ENCODE peak calls at places on chromosomes 7 and 10, in nine cellular contexts. H, K, J, Y, A, S, N, F and P are unnamed samples.

GRCh38 chr10:14736600-14737081 is 38.1 kb downstream of the FAM107B start:
- DNase-seq in K (peak; percentile 24), S (peak; percentile 77), J (no peak), H (peak; percentile 33), N (peak; percentile 84), F (no peak), A (no peak), Y (no peak), P (peak; percentile 30)

GRCh38 chr10:33819206-33819605 is 484.7 kb upstream of the NRP1 start:
- DNase-seq in N (peak; percentile 13), S (no peak), A (no peak), F (no peak), Y (no peak), K (no peak), H (no peak), J (no peak), P (no peak)

GRCh38 chr7:130277763-130278643 is 11.3 kb downstream of the CPA2 start:
- DNase-seq in Y (peak; percentile 49), N (peak; percentile 60), H (peak; percentile 39), F (peak; percentile 77), S (peak; percentile 69), K (peak; percentile 38), J (no peak), A (peak; percentile 24), P (no peak)

GRCh38 chr10:132540456-132540855 is 2.9 kb downstream of the INPP5A start:
- DNase-seq in H (peak; percentile 30), A (no peak), Y (peak; percentile 60), J (no peak), F (peak; percentile 49), K (no peak), S (peak; percentile 29), N (no peak), P (no peak)

GRCh38 chr10:5948999-5949759 is 28.2 kb downstream of the IL15RA start:
- DNase-seq in N (peak; percentile 37), H (peak; percentile 59), A (peak; percentile 15), J (no peak), Y (peak; percentile 77), K (peak; percentile 54), F (peak; percentile 73), S (peak; percentile 71), P (peak; percentile 36)

GRCh38 chr7:80284848-80285247 is 150.2 kb downstream of the GNAI1 start:
- DNase-seq in A (no peak), Y (no peak), K (no peak), N (peak; percentile 87), F (no peak), H (no peak), S (peak; percentile 95), J (no peak), P (peak; percentile 70)

GRCh38 chr10:105063796-105064195 is 422.7 kb downstream of the SORCS3 start:
- DNase-seq in H (peak; percentile 18), Y (peak; percentile 35), A (peak; percentile 48), K (peak; percentile 9), J (no peak), S (no peak), N (peak; percentile 42), F (no peak), P (no peak)

GRCh38 chr7:77368974-77369373 is 47.2 kb downstream of the GSAP start:
- DNase-seq in S (peak; percentile 16), J (no peak), N (no peak), Y (no peak), F (no peak), A (no peak), K (no peak), H (no peak), P (no peak)

GRCh38 chr7:117190746-117191435 is 132.0 kb downstream of the WNT2 start:
- DNase-seq in J (no peak), N (peak; percentile 55), S (no peak), H (no peak), K (no peak), Y (no peak), F (no peak), A (no peak), P (no peak)

GRCh38 chr10:27601937-27602538 is 97.9 kb downstream of the RAB18 start:
- DNase-seq in A (no peak), F (no peak), S (no peak), H (no peak), N (no peak), K (no peak), J (no peak), Y (no peak), P (no peak)

GRCh38 chr10:130757821-130758489 is 553.6 kb downstream of the TCERG1L start:
- DNase-seq in Y (no peak), K (no peak), S (no peak), F (peak; percentile 14), H (no peak), N (no peak), J (no peak), A (no peak), P (no peak)

GRCh38 chr10:5534880-5535856 is 10.4 kb downstream of the CALML3 start:
- DNase-seq in S (peak; percentile 80), H (no peak), A (no peak), J (no peak), K (no peak), N (no peak), F (no peak), Y (no peak), P (peak; percentile 49)

GRCh38 chr10:98676895-98677294 is 230.2 kb upstream of the HPS1 start:
- DNase-seq in Y (no peak), F (no peak), J (no peak), H (no peak), K (no peak), S (no peak), N (no peak), A (no peak), P (no peak)

GRCh38 chr7:4687956-4688355 is 5.9 kb downstream of the FOXK1 start:
- DNase-seq in J (no peak), S (no peak), K (no peak), Y (no peak), N (no peak), H (no peak), F (no peak), A (no peak), P (no peak)

GRCh38 chr10:46538155-46538554 is 18.3 kb downstream of the GPRIN2 start:
- DNase-seq in N (no peak), J (no peak), F (peak; percentile 25), H (no peak), K (no peak), A (no peak), S (no peak), Y (no peak), P (no peak)

GRCh38 chr10:125146791-125147604 is 13.4 kb downstream of the CTBP2 start:
- DNase-seq in H (no peak), F (no peak), S (peak; percentile 65), N (peak; percentile 91), J (no peak), Y (peak; percentile 45), A (no peak), K (no peak), P (no peak)
- H3K27ac ChIP-seq in H (peak overlapping the region; percentile 71), F (peak overlapping the region; percentile 78), S (peak overlapping the region; percentile 73), N (peak overlapping the region; percentile 71), J (peak overlapping the region; percentile 76), Y (peak overlapping the region; percentile 98), A (no peak overlapping the region), K (no peak overlapping the region), P (peak overlapping the region; percentile 86)

GRCh38 chr7:157568785-157569584 is 232.2 kb downstream of the DNAJB6 start:
- DNase-seq in Y (peak; percentile 29), A (peak; percentile 26), K (peak; percentile 54), J (no peak), H (peak; percentile 52), F (peak; percentile 60), S (no peak), N (peak; percentile 41), P (no peak)
- H3K4me3 ChIP-seq in Y (peak overlapping the region; percentile 48), A (no peak overlapping the region), K (peak overlapping the region; percentile 23), J (peak overlapping the region; percentile 56), H (peak overlapping the region; percentile 71), F (no peak overlapping the region), S (peak overlapping the region; percentile 42), N (peak overlapping the region; percentile 69), P (peak overlapping the region; percentile 4)

GRCh38 chr7:158074896-158075632 is 512.6 kb downstream of the PTPRN2 start:
- DNase-seq in Y (no peak), J (no peak), N (no peak), F (no peak), A (no peak), H (no peak), S (no peak), K (no peak), P (no peak)

GRCh38 chr7:158076215-158076614 is 511.4 kb downstream of the PTPRN2 start:
- DNase-seq in S (no peak), J (no peak), Y (no peak), K (no peak), A (no peak), H (no peak), N (no peak), F (no peak), P (no peak)

GRCh38 chr7:158073845-158074840 is 513.5 kb downstream of the PTPRN2 start:
- DNase-seq in J (no peak), F (no peak), N (no peak), K (no peak), H (no peak), S (no peak), A (no peak), Y (no peak), P (no peak)

GRCh38 chr7:158076656-158077055 is 511.0 kb downstream of the PTPRN2 start:
- DNase-seq in A (no peak), J (no peak), F (no peak), N (no peak), S (no peak), Y (no peak), H (no peak), K (no peak), P (no peak)

GRCh38 chr7:158075633-158076001 is 512.0 kb downstream of the PTPRN2 start:
- DNase-seq in N (no peak), Y (no peak), H (no peak), A (no peak), F (no peak), J (no peak), K (no peak), S (no peak), P (no peak)
- H3K9me3 ChIP-seq in N (peaks cover 5% of the 10 kb centered on the region), Y (no peaks in the 10 kb centered on the region), H (no peaks in the 10 kb centered on the region), A (peaks cover 2% of the 10 kb centered on the region), F (no peaks in the 10 kb centered on the region), J (no peaks in the 10 kb centered on the region), K (no peaks in the 10 kb centered on the region), S (peaks cover 65% of the 10 kb centered on the region), P (peaks cover 92% of the 10 kb centered on the region)

GRCh38 chr10:88212069-88212468 is 348.6 kb downstream of the PTEN start:
- DNase-seq in H (no peak), N (no peak), A (no peak), J (no peak), F (no peak), S (no peak), K (no peak), Y (no peak), P (no peak)

GRCh38 chr10:88207121-88207546 is 343.7 kb downstream of the PTEN start:
- DNase-seq in S (no peak), J (no peak), K (no peak), Y (no peak), A (no peak), F (no peak), H (no peak), N (no peak), P (no peak)

GRCh38 chr10:88209837-88210552 is 346.6 kb downstream of the PTEN start:
- DNase-seq in F (no peak), A (no peak), S (peak; percentile 58), N (no peak), J (no peak), H (no peak), Y (no peak), K (no peak), P (no peak)

GRCh38 chr10:88211230-88211629 is 347.8 kb downstream of the PTEN start:
- DNase-seq in S (no peak), A (no peak), N (no peak), F (no peak), H (no peak), K (no peak), Y (no peak), J (no peak), P (no peak)

GRCh38 chr10:88209231-88209630 is 345.8 kb downstream of the PTEN start:
- DNase-seq in J (no peak), H (no peak), K (no peak), N (no peak), F (no peak), Y (no peak), S (no peak), A (no peak), P (no peak)
- H3K27ac ChIP-seq in J (peak overlapping the region; percentile 56), H (no peak overlapping the region), K (no peak overlapping the region), N (no peak overlapping the region), F (no peak overlapping the region), Y (no peak overlapping the region), S (no peak overlapping the region), A (no peak overlapping the region), P (no peak overlapping the region)